ENCODE peak calls at places on chromosomes 12 and 14, in five cellular contexts. K, A, B, O and Q are unnamed samples.

GRCh38 chr12:48997719-48998496 is 1.3 kb downstream of the DDN start:
- DNase-seq in A (no peak), K (no peak), B (peak), O (no peak), Q (no peak)

GRCh38 chr14:80364274-80364673 is 153.0 kb upstream of the DIO2 start:
- DNase-seq in B (peak), O (peak), K (no peak), A (peak), Q (peak)

GRCh38 chr14:26187996-26188605 is 409.7 kb downstream of the NOVA1 start:
- DNase-seq in A (peak), B (no peak), K (no peak), O (no peak), Q (peak)

GRCh38 chr14:54807428-54807827 is 95.2 kb downstream of the GCH1 start:
- DNase-seq in O (no peak), K (no peak), B (no peak), A (no peak), Q (no peak)

GRCh38 chr14:68137704-68138619 is 318.4 kb downstream of the RAD51B start:
- DNase-seq in O (peak), B (peak), K (peak), A (peak), Q (peak)

GRCh38 chr12:131436922-131437705 is 273.8 kb upstream of the SFSWAP start:
- DNase-seq in O (no peak), K (no peak), B (no peak), A (no peak), Q (no peak)

GRCh38 chr12:1362143-1362542 is 232.2 kb downstream of the FBXL14 start:
- DNase-seq in K (no peak), A (no peak), O (no peak), B (no peak), Q (no peak)

GRCh38 chr14:85634205-85634604 is 104.3 kb downstream of the FLRT2 start:
- DNase-seq in K (no peak), A (no peak), O (peak), B (no peak), Q (no peak)

GRCh38 chr12:96912261-96912660 is 5.2 kb downstream of the NEDD1 start:
- DNase-seq in B (no peak), O (no peak), K (no peak), A (no peak), Q (no peak)

GRCh38 chr12:108629824-108630476 is 3.7 kb downstream of the SELPLG start:
- DNase-seq in K (peak), O (peak), B (no peak), A (peak), Q (no peak)

GRCh38 chr12:126055521-126055920 is 990.3 kb downstream of the AACS start:
- DNase-seq in O (no peak), K (peak), A (peak), B (no peak), Q (no peak)

GRCh38 chr14:55864890-55865655 is 253.1 kb upstream of the PELI2 start:
- DNase-seq in B (peak), O (no peak), A (no peak), K (no peak), Q (no peak)

GRCh38 chr12:95789126-95790024 is 1.2 kb downstream of the NTN4 start:
- DNase-seq in O (no peak), K (peak), B (no peak), A (no peak), Q (no peak)

GRCh38 chr12:45273717-45274271 is 57.9 kb downstream of the ANO6 start:
- DNase-seq in O (peak), K (peak), B (no peak), A (peak), Q (peak)

GRCh38 chr12:106039646-106040404 is 98.9 kb downstream of the NUAK1 start:
- DNase-seq in B (no peak), A (no peak), K (no peak), O (no peak), Q (no peak)